ENCODE peak calls at places on chromosomes 11 and 22, in five cellular contexts. Y is hippocampal formation; Q is fibroblast of pulmonary artery; E is stimulated activated CD4-positive, alpha-beta T cell treated with anti-CD3 and anti-CD28 coated beads, Interleukin-2, amount 100 ng/mL, for 48 hours; S is NCI-H748 treated with DMSO at 0.1 percent for 48 hours. N is an unnamed sample.

GRCh38 chr22:47020157-47020556 is 257.7 kb downstream of the TBC1D22A start:
- DNase-seq in E (no peak), Q (no peak), S (no peak), Y (no peak), N (no peak)

GRCh38 chr11:57506522-57506921 is 9.0 kb downstream of the SLC43A1 start:
- DNase-seq in S (no peak), Q (no peak), E (no peak), Y (no peak), N (no peak)

GRCh38 chr11:114108501-114109205 is 49.1 kb downstream of the ZBTB16 start:
- DNase-seq in Q (no peak), Y (no peak), E (no peak), S (no peak), N (no peak)

GRCh38 chr22:22070371-22070824 is 87.8 kb upstream of the TOP3B start:
- DNase-seq in E (no peak), Y (no peak), S (no peak), Q (no peak), N (no peak)

GRCh38 chr11:69918938-69919650 is 99.9 kb upstream of the FGF3 start:
- DNase-seq in Q (peak), S (peak), Y (peak), E (peak), N (no peak)

GRCh38 chr22:26894766-26895485 is 237.5 kb downstream of the MIAT start:
- DNase-seq in Q (peak), E (no peak), Y (no peak), S (peak), N (peak)

GRCh38 chr11:70755410-70756158 is 357.3 kb downstream of the CTTN start:
- DNase-seq in Q (peak), Y (peak), E (peak), S (peak), N (peak)

GRCh38 chr11:118383657-118384056 is 17.7 kb upstream of the ATP5MG start:
- DNase-seq in Q (no peak), S (no peak), Y (no peak), E (no peak), N (no peak)

GRCh38 chr22:40044870-40045834 is 50.4 kb downstream of the FAM83F start:
- DNase-seq in Q (no peak), E (peak), Y (no peak), S (no peak), N (no peak)

GRCh38 chr11:114279778-114280532 is 16.2 kb upstream of the NNMT start:
- DNase-seq in Y (no peak), E (no peak), Q (peak), S (no peak), N (no peak)

GRCh38 chr22:50236731-50237409 is 8.0 kb downstream of the TUBGCP6 start:
- DNase-seq in S (no peak), Y (no peak), Q (peak), E (no peak), N (no peak)

GRCh38 chr11:130475426-130476053 is 27.1 kb downstream of the ADAMTS15 start:
- DNase-seq in Y (no peak), Q (no peak), E (no peak), S (no peak), N (no peak)

GRCh38 chr11:34962034-34962433 is 45.6 kb downstream of the PDHX start:
- DNase-seq in S (no peak), Y (no peak), Q (no peak), E (no peak), N (no peak)

GRCh38 chr22:44366372-44367310 is 53.9 kb upstream of the SHISAL1 start:
- DNase-seq in S (no peak), E (no peak), Q (peak), Y (no peak), N (no peak)

GRCh38 chr11:86663741-86664140 is 8.7 kb downstream of the ME3 start:
- DNase-seq in E (no peak), S (no peak), Q (peak), Y (no peak), N (no peak)

GRCh38 chr11:27972432-27973170 is 135.4 kb downstream of the KIF18A start:
- DNase-seq in Q (peak), E (no peak), S (no peak), Y (no peak), N (no peak)

GRCh38 chr11:75280770-75281468 is 40.3 kb downstream of the TPBGL start:
- DNase-seq in Y (no peak), S (no peak), E (no peak), Q (no peak), N (no peak)

GRCh38 chr11:64516226-64516625 is 74.8 kb upstream of the SLC22A12 start:
- DNase-seq in Q (no peak), S (no peak), Y (no peak), E (no peak), N (no peak)

GRCh38 chr11:110366234-110366633 is 63.5 kb upstream of the FDX1 start:
- DNase-seq in Q (peak), Y (no peak), E (no peak), S (no peak), N (no peak)

GRCh38 chr11:26112190-26112715 is 219.7 kb upstream of the ANO3 start:
- DNase-seq in E (no peak), S (no peak), Y (no peak), Q (no peak), N (no peak)